ENCODE peak calls at places on chromosome 11, in eight cellular contexts. One of them, this sample, is unnamed.

GRCh38 chr11:94203070-94203469 is 74.4 kb downstream of the PANX1 start:
- DNase-seq in upper lobe of right lung: no peak
- DNase-seq in choroid plexus epithelial cell: no peak
- DNase-seq in epithelial cell of esophagus: no peak
- DNase-seq in CD8-positive, alpha-beta T cell: no peak
- DNase-seq in MM.1S: no peak
- DNase-seq in CD4-positive, CD25-positive, alpha-beta regulatory T cell: no peak
- DNase-seq in spleen: no peak
- DNase-seq in this sample: no peak

GRCh38 chr11:6576471-6577373 is 26.7 kb downstream of the RRP8 start:
- DNase-seq in CD4-positive, CD25-positive, alpha-beta regulatory T cell: no peak
- DNase-seq in upper lobe of right lung: no peak
- DNase-seq in choroid plexus epithelial cell: peak; percentile 66
- DNase-seq in MM.1S: no peak
- DNase-seq in CD8-positive, alpha-beta T cell: no peak
- DNase-seq in spleen: no peak
- DNase-seq in epithelial cell of esophagus: no peak
- DNase-seq in this sample: no peak

GRCh38 chr11:69931994-69932910 is 113.0 kb upstream of the FGF3 start:
- DNase-seq in epithelial cell of esophagus: no peak
- DNase-seq in CD8-positive, alpha-beta T cell: no peak
- DNase-seq in spleen: peak; percentile 49
- DNase-seq in MM.1S: no peak
- DNase-seq in choroid plexus epithelial cell: no peak
- DNase-seq in upper lobe of right lung: peak; percentile 40
- DNase-seq in CD4-positive, CD25-positive, alpha-beta regulatory T cell: no peak
- DNase-seq in this sample: no peak

GRCh38 chr11:14012836-14013235 is 50.3 kb downstream of the SPON1 start:
- DNase-seq in upper lobe of right lung: no peak
- DNase-seq in MM.1S: no peak
- DNase-seq in spleen: no peak
- DNase-seq in CD8-positive, alpha-beta T cell: no peak
- DNase-seq in epithelial cell of esophagus: no peak
- DNase-seq in choroid plexus epithelial cell: no peak
- DNase-seq in CD4-positive, CD25-positive, alpha-beta regulatory T cell: no peak
- DNase-seq in this sample: no peak

GRCh38 chr11:70141490-70142014 is 61.5 kb upstream of the FADD start:
- DNase-seq in epithelial cell of esophagus: no peak
- DNase-seq in CD4-positive, CD25-positive, alpha-beta regulatory T cell: no peak
- DNase-seq in CD8-positive, alpha-beta T cell: no peak
- DNase-seq in MM.1S: no peak
- DNase-seq in spleen: no peak
- DNase-seq in choroid plexus epithelial cell: no peak
- DNase-seq in upper lobe of right lung: no peak
- DNase-seq in this sample: no peak

GRCh38 chr11:71207996-71208774 is 44.2 kb downstream of the SHANK2 start:
- DNase-seq in upper lobe of right lung: peak; percentile 34
- DNase-seq in CD4-positive, CD25-positive, alpha-beta regulatory T cell: no peak
- DNase-seq in MM.1S: no peak
- DNase-seq in choroid plexus epithelial cell: no peak
- DNase-seq in spleen: peak; percentile 41
- DNase-seq in CD8-positive, alpha-beta T cell: no peak
- DNase-seq in epithelial cell of esophagus: no peak
- DNase-seq in this sample: no peak

GRCh38 chr11:14454861-14455632 is 44.6 kb downstream of the COPB1 start:
- DNase-seq in upper lobe of right lung: no peak
- DNase-seq in spleen: no peak
- DNase-seq in choroid plexus epithelial cell: peak; percentile 62
- DNase-seq in MM.1S: no peak
- DNase-seq in epithelial cell of esophagus: peak; percentile 34
- DNase-seq in CD4-positive, CD25-positive, alpha-beta regulatory T cell: peak; percentile 23
- DNase-seq in CD8-positive, alpha-beta T cell: no peak
- DNase-seq in this sample: peak; percentile 31

GRCh38 chr11:119791047-119791446 is 62.0 kb upstream of the NECTIN1 start:
- DNase-seq in CD4-positive, CD25-positive, alpha-beta regulatory T cell: no peak
- DNase-seq in CD8-positive, alpha-beta T cell: no peak
- DNase-seq in spleen: peak; percentile 64
- DNase-seq in choroid plexus epithelial cell: peak; percentile 32
- DNase-seq in epithelial cell of esophagus: no peak
- DNase-seq in MM.1S: no peak
- DNase-seq in upper lobe of right lung: peak; percentile 47
- DNase-seq in this sample: no peak

GRCh38 chr11:479311-479710 is 27.7 kb downstream of the RNH1 start:
- DNase-seq in choroid plexus epithelial cell: no peak
- DNase-seq in CD4-positive, CD25-positive, alpha-beta regulatory T cell: no peak
- DNase-seq in CD8-positive, alpha-beta T cell: no peak
- DNase-seq in spleen: no peak
- DNase-seq in upper lobe of right lung: no peak
- DNase-seq in MM.1S: no peak
- DNase-seq in epithelial cell of esophagus: no peak
- DNase-seq in this sample: no peak

GRCh38 chr11:132056689-132057088 is 686.3 kb downstream of the NTM start:
- DNase-seq in CD8-positive, alpha-beta T cell: no peak
- DNase-seq in epithelial cell of esophagus: no peak
- DNase-seq in spleen: no peak
- DNase-seq in CD4-positive, CD25-positive, alpha-beta regulatory T cell: no peak
- DNase-seq in choroid plexus epithelial cell: peak; percentile 72
- DNase-seq in upper lobe of right lung: no peak
- DNase-seq in MM.1S: no peak
- DNase-seq in this sample: no peak

GRCh38 chr11:47269829-47270305 is at the start of gene MADD:
- DNase-seq in choroid plexus epithelial cell: peak; percentile 84
- DNase-seq in CD8-positive, alpha-beta T cell: peak; percentile 90
- DNase-seq in upper lobe of right lung: peak; percentile 95
- DNase-seq in CD4-positive, CD25-positive, alpha-beta regulatory T cell: peak; percentile 92
- DNase-seq in MM.1S: peak; percentile 92
- DNase-seq in epithelial cell of esophagus: peak; percentile 72
- DNase-seq in spleen: peak; percentile 99
- DNase-seq in this sample: peak; percentile 96

GRCh38 chr11:904380-904779 is 6.2 kb downstream of the CHID1 start:
- DNase-seq in CD4-positive, CD25-positive, alpha-beta regulatory T cell: no peak
- DNase-seq in spleen: no peak
- DNase-seq in upper lobe of right lung: no peak
- DNase-seq in epithelial cell of esophagus: no peak
- DNase-seq in MM.1S: no peak
- DNase-seq in CD8-positive, alpha-beta T cell: no peak
- DNase-seq in choroid plexus epithelial cell: no peak
- DNase-seq in this sample: no peak

GRCh38 chr11:34583818-34584217 is 37.1 kb upstream of the EHF start:
- DNase-seq in spleen: no peak
- DNase-seq in CD8-positive, alpha-beta T cell: no peak
- DNase-seq in CD4-positive, CD25-positive, alpha-beta regulatory T cell: no peak
- DNase-seq in MM.1S: peak; percentile 22
- DNase-seq in epithelial cell of esophagus: no peak
- DNase-seq in choroid plexus epithelial cell: no peak
- DNase-seq in upper lobe of right lung: no peak
- DNase-seq in this sample: no peak

GRCh38 chr11:41522899-41523672 is 63.6 kb upstream of the LRRC4C start:
- DNase-seq in CD4-positive, CD25-positive, alpha-beta regulatory T cell: no peak
- DNase-seq in choroid plexus epithelial cell: no peak
- DNase-seq in CD8-positive, alpha-beta T cell: no peak
- DNase-seq in epithelial cell of esophagus: no peak
- DNase-seq in MM.1S: no peak
- DNase-seq in upper lobe of right lung: no peak
- DNase-seq in spleen: no peak
- DNase-seq in this sample: no peak

GRCh38 chr11:36254739-36255138 is 34.5 kb downstream of the COMMD9 start:
- DNase-seq in choroid plexus epithelial cell: peak; percentile 67
- DNase-seq in MM.1S: no peak
- DNase-seq in spleen: no peak
- DNase-seq in CD4-positive, CD25-positive, alpha-beta regulatory T cell: no peak
- DNase-seq in CD8-positive, alpha-beta T cell: no peak
- DNase-seq in upper lobe of right lung: no peak
- DNase-seq in epithelial cell of esophagus: peak; percentile 70
- DNase-seq in this sample: no peak

GRCh38 chr11:127074151-127074761 is 73.7 kb upstream of the KIRREL3 start:
- DNase-seq in CD4-positive, CD25-positive, alpha-beta regulatory T cell: no peak
- DNase-seq in epithelial cell of esophagus: peak; percentile 11
- DNase-seq in upper lobe of right lung: no peak
- DNase-seq in spleen: no peak
- DNase-seq in CD8-positive, alpha-beta T cell: no peak
- DNase-seq in MM.1S: peak; percentile 96
- DNase-seq in choroid plexus epithelial cell: no peak
- DNase-seq in this sample: peak; percentile 92

GRCh38 chr11:24391165-24391564 is 105.7 kb upstream of the LUZP2 start:
- DNase-seq in spleen: no peak
- DNase-seq in upper lobe of right lung: no peak
- DNase-seq in CD4-positive, CD25-positive, alpha-beta regulatory T cell: no peak
- DNase-seq in choroid plexus epithelial cell: peak; percentile 88
- DNase-seq in CD8-positive, alpha-beta T cell: no peak
- DNase-seq in MM.1S: no peak
- DNase-seq in epithelial cell of esophagus: peak; percentile 66
- DNase-seq in this sample: no peak

GRCh38 chr11:36333897-36334296 is 37.8 kb downstream of the PRR5L start:
- DNase-seq in MM.1S: peak; percentile 12
- DNase-seq in upper lobe of right lung: no peak
- DNase-seq in CD8-positive, alpha-beta T cell: no peak
- DNase-seq in spleen: no peak
- DNase-seq in choroid plexus epithelial cell: peak; percentile 72
- DNase-seq in CD4-positive, CD25-positive, alpha-beta regulatory T cell: no peak
- DNase-seq in epithelial cell of esophagus: peak; percentile 47
- DNase-seq in this sample: peak; percentile 30

GRCh38 chr11:61701298-61701993 is 21.3 kb downstream of the DAGLA start:
- DNase-seq in MM.1S: no peak
- DNase-seq in CD4-positive, CD25-positive, alpha-beta regulatory T cell: no peak
- DNase-seq in spleen: no peak
- DNase-seq in CD8-positive, alpha-beta T cell: no peak
- DNase-seq in choroid plexus epithelial cell: peak; percentile 57
- DNase-seq in upper lobe of right lung: no peak
- DNase-seq in epithelial cell of esophagus: peak; percentile 22
- DNase-seq in this sample: no peak

DNA sequence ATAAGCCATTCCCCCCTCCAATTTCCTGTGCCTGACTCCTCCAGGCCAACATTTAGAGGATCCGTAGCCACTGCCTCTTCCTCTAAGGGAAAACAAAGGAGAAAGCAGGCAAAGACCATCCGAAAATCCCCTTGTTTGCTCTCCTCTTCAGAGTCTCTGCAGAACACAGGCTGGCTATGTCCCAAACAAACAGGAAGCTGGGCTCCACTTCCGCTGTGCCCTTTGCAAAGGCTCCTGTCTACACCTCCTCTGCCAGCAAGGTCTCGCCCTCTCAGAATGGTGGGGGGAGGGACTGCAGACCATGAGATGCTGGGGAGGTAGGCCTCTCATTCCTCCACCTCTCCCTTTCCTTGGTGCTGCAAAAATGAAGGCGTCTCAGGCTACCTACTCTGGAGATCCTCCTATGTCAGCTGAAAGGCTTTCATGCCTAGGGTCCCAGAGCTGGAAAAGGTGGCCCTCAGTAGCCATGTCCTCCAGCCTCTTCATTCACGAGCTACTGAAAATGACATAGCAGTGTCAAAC is 596.2 kb downstream of the BUD13 start:
- DNase-seq in spleen: no peak
- DNase-seq in CD4-positive, CD25-positive, alpha-beta regulatory T cell: no peak
- DNase-seq in CD8-positive, alpha-beta T cell: no peak
- DNase-seq in upper lobe of right lung: no peak
- DNase-seq in choroid plexus epithelial cell: no peak
- DNase-seq in epithelial cell of esophagus: no peak
- DNase-seq in MM.1S: no peak
- DNase-seq in this sample: peak; percentile 7
- H3K4me3 ChIP-seq in spleen: no peak overlapping the region
- H3K4me3 ChIP-seq in CD4-positive, CD25-positive, alpha-beta regulatory T cell: no peak overlapping the region
- H3K4me3 ChIP-seq in CD8-positive, alpha-beta T cell: no peak overlapping the region
- H3K4me3 ChIP-seq in upper lobe of right lung: no peak overlapping the region
- H3K4me3 ChIP-seq in choroid plexus epithelial cell: no peak overlapping the region
- H3K4me3 ChIP-seq in epithelial cell of esophagus: no peak overlapping the region
- H3K4me3 ChIP-seq in MM.1S: no peak overlapping the region
- H3K4me3 ChIP-seq in this sample: no peak overlapping the region

DNA sequence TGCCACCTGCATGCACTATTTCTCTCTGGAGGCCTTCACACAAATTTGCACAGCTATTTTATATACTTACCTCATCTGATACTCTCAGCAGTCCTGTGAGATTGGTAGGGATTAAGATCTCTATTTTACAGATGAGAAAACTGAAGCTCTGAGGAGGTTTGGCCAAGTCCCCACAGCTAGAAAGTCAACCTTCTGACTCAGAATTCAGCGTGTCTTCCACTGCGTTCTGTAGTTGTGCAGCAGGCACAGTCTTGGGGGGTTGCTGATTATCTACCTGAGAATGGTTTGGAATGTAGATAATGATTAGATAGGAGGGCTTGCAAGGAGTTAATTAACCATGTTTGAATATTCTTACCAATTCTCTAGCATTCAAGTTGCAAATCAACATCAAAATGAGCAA is 2.5 kb upstream of the SORL1 start:
- DNase-seq in CD8-positive, alpha-beta T cell: no peak
- DNase-seq in epithelial cell of esophagus: no peak
- DNase-seq in MM.1S: no peak
- DNase-seq in upper lobe of right lung: no peak
- DNase-seq in choroid plexus epithelial cell: no peak
- DNase-seq in spleen: no peak
- DNase-seq in CD4-positive, CD25-positive, alpha-beta regulatory T cell: no peak
- DNase-seq in this sample: no peak
- H3K4me3 ChIP-seq in CD8-positive, alpha-beta T cell: peak overlapping the region; percentile 8
- H3K4me3 ChIP-seq in epithelial cell of esophagus: no peak overlapping the region
- H3K4me3 ChIP-seq in MM.1S: no peak overlapping the region
- H3K4me3 ChIP-seq in upper lobe of right lung: no peak overlapping the region
- H3K4me3 ChIP-seq in choroid plexus epithelial cell: no peak overlapping the region
- H3K4me3 ChIP-seq in spleen: no peak overlapping the region
- H3K4me3 ChIP-seq in CD4-positive, CD25-positive, alpha-beta regulatory T cell: peak overlapping the region; percentile 80
- H3K4me3 ChIP-seq in this sample: peak overlapping the region; percentile 72

GRCh38 chr11:58963551-58964075 is 24.3 kb downstream of the GLYATL1 start:
- DNase-seq in CD4-positive, CD25-positive, alpha-beta regulatory T cell: no peak
- DNase-seq in MM.1S: no peak
- DNase-seq in spleen: no peak
- DNase-seq in CD8-positive, alpha-beta T cell: no peak
- DNase-seq in epithelial cell of esophagus: peak; percentile 81
- DNase-seq in choroid plexus epithelial cell: peak; percentile 61
- DNase-seq in upper lobe of right lung: no peak
- DNase-seq in this sample: peak; percentile 13
- H3K4me3 ChIP-seq in CD4-positive, CD25-positive, alpha-beta regulatory T cell: no peak overlapping the region
- H3K4me3 ChIP-seq in MM.1S: no peak overlapping the region
- H3K4me3 ChIP-seq in spleen: no peak overlapping the region
- H3K4me3 ChIP-seq in CD8-positive, alpha-beta T cell: no peak overlapping the region
- H3K4me3 ChIP-seq in epithelial cell of esophagus: peak overlapping the region; percentile 14
- H3K4me3 ChIP-seq in choroid plexus epithelial cell: no peak overlapping the region
- H3K4me3 ChIP-seq in upper lobe of right lung: no peak overlapping the region
- H3K4me3 ChIP-seq in this sample: no peak overlapping the region

GRCh38 chr11:16404781-16405180 is 48.4 kb upstream of the SOX6 start:
- DNase-seq in MM.1S: no peak
- DNase-seq in choroid plexus epithelial cell: no peak
- DNase-seq in epithelial cell of esophagus: no peak
- DNase-seq in CD4-positive, CD25-positive, alpha-beta regulatory T cell: no peak
- DNase-seq in spleen: no peak
- DNase-seq in upper lobe of right lung: no peak
- DNase-seq in CD8-positive, alpha-beta T cell: no peak
- DNase-seq in this sample: no peak

GRCh38 chr11:16403448-16403803 is 47.1 kb upstream of the SOX6 start:
- DNase-seq in choroid plexus epithelial cell: no peak
- DNase-seq in spleen: no peak
- DNase-seq in epithelial cell of esophagus: no peak
- DNase-seq in CD4-positive, CD25-positive, alpha-beta regulatory T cell: no peak
- DNase-seq in CD8-positive, alpha-beta T cell: no peak
- DNase-seq in MM.1S: no peak
- DNase-seq in upper lobe of right lung: no peak
- DNase-seq in this sample: no peak

GRCh38 chr11:16403851-16404250 is 47.5 kb upstream of the SOX6 start:
- DNase-seq in MM.1S: no peak
- DNase-seq in spleen: no peak
- DNase-seq in CD8-positive, alpha-beta T cell: no peak
- DNase-seq in choroid plexus epithelial cell: no peak
- DNase-seq in CD4-positive, CD25-positive, alpha-beta regulatory T cell: no peak
- DNase-seq in epithelial cell of esophagus: no peak
- DNase-seq in upper lobe of right lung: no peak
- DNase-seq in this sample: no peak

GRCh38 chr11:16406226-16406625 is 49.9 kb upstream of the SOX6 start:
- DNase-seq in CD4-positive, CD25-positive, alpha-beta regulatory T cell: no peak
- DNase-seq in MM.1S: no peak
- DNase-seq in epithelial cell of esophagus: no peak
- DNase-seq in CD8-positive, alpha-beta T cell: no peak
- DNase-seq in choroid plexus epithelial cell: no peak
- DNase-seq in spleen: no peak
- DNase-seq in upper lobe of right lung: no peak
- DNase-seq in this sample: no peak

GRCh38 chr11:16402654-16403447 is 46.5 kb upstream of the SOX6 start:
- DNase-seq in CD8-positive, alpha-beta T cell: no peak
- DNase-seq in MM.1S: no peak
- DNase-seq in CD4-positive, CD25-positive, alpha-beta regulatory T cell: no peak
- DNase-seq in upper lobe of right lung: no peak
- DNase-seq in spleen: no peak
- DNase-seq in epithelial cell of esophagus: peak; percentile 22
- DNase-seq in choroid plexus epithelial cell: no peak
- DNase-seq in this sample: no peak
- H3K4me3 ChIP-seq in CD8-positive, alpha-beta T cell: no peak overlapping the region
- H3K4me3 ChIP-seq in MM.1S: no peak overlapping the region
- H3K4me3 ChIP-seq in CD4-positive, CD25-positive, alpha-beta regulatory T cell: no peak overlapping the region
- H3K4me3 ChIP-seq in upper lobe of right lung: no peak overlapping the region
- H3K4me3 ChIP-seq in spleen: no peak overlapping the region
- H3K4me3 ChIP-seq in epithelial cell of esophagus: no peak overlapping the region
- H3K4me3 ChIP-seq in choroid plexus epithelial cell: no peak overlapping the region
- H3K4me3 ChIP-seq in this sample: no peak overlapping the region